ENCODE peak calls at places on chromosomes 16 and 17, in four cellular contexts. One of them, this sample, is unnamed.

GRCh38 chr17:9195346-9195870 is 174.1 kb downstream of the NTN1 start:
- DNase-seq in heart right ventricle: no peak
- DNase-seq in IMR-90: no peak
- DNase-seq in prostate gland: no peak
- DNase-seq in this sample: no peak

GRCh38 chr16:11016993-11017392 is 72.6 kb downstream of the CLEC16A start:
- DNase-seq in heart right ventricle: no peak
- DNase-seq in IMR-90: peak
- DNase-seq in prostate gland: peak
- DNase-seq in this sample: no peak

GRCh38 chr17:44267818-44268490 is at the start of gene SLC4A1:
- DNase-seq in heart right ventricle: no peak
- DNase-seq in IMR-90: no peak
- DNase-seq in prostate gland: no peak
- DNase-seq in this sample: no peak

GRCh38 chr16:66610111-66610820 is 5.8 kb downstream of the CMTM3 start:
- DNase-seq in heart right ventricle: no peak
- DNase-seq in IMR-90: no peak
- DNase-seq in prostate gland: no peak
- DNase-seq in this sample: no peak

GRCh38 chr17:78607061-78607460 is 29.9 kb upstream of the DNAH17 start:
- DNase-seq in heart right ventricle: no peak
- DNase-seq in IMR-90: no peak
- DNase-seq in prostate gland: no peak
- DNase-seq in this sample: no peak

GRCh38 chr16:70735141-70735979 is 49.5 kb upstream of the MTSS2 start:
- DNase-seq in heart right ventricle: peak
- DNase-seq in IMR-90: peak
- DNase-seq in prostate gland: no peak
- DNase-seq in this sample: no peak

GRCh38 chr17:77253611-77254051 is 112.9 kb downstream of the SEC14L1 start:
- DNase-seq in heart right ventricle: no peak
- DNase-seq in IMR-90: peak
- DNase-seq in prostate gland: no peak
- DNase-seq in this sample: no peak

GRCh38 chr16:14369734-14370598 is 260.1 kb downstream of the PARN start:
- DNase-seq in heart right ventricle: peak
- DNase-seq in IMR-90: no peak
- DNase-seq in prostate gland: no peak
- DNase-seq in this sample: no peak

GRCh38 chr16:56569971-56570370 is 5.1 kb downstream of the MT4 start:
- DNase-seq in heart right ventricle: no peak
- DNase-seq in IMR-90: no peak
- DNase-seq in prostate gland: no peak
- DNase-seq in this sample: no peak

GRCh38 chr17:14838567-14838966 is 426.6 kb downstream of the PMP22 start:
- DNase-seq in heart right ventricle: no peak
- DNase-seq in IMR-90: peak
- DNase-seq in prostate gland: no peak
- DNase-seq in this sample: no peak

GRCh38 chr17:7173687-7174602 is 5.2 kb downstream of the ASGR1 start:
- DNase-seq in heart right ventricle: peak
- DNase-seq in IMR-90: no peak
- DNase-seq in prostate gland: peak
- DNase-seq in this sample: no peak

GRCh38 chr17:44398692-44399691 is 9.5 kb upstream of the ITGA2B start:
- DNase-seq in heart right ventricle: no peak
- DNase-seq in IMR-90: peak
- DNase-seq in prostate gland: no peak
- DNase-seq in this sample: no peak

GRCh38 chr16:89637379-89637778 is 20.1 kb downstream of the CHMP1A start:
- DNase-seq in heart right ventricle: no peak
- DNase-seq in IMR-90: no peak
- DNase-seq in prostate gland: no peak
- DNase-seq in this sample: no peak

GRCh38 chr16:53433930-53434435 is 288 bp upstream of the RBL2 start:
- DNase-seq in heart right ventricle: peak
- DNase-seq in IMR-90: peak
- DNase-seq in prostate gland: no peak
- DNase-seq in this sample: no peak

GRCh38 chr16:15434425-15435215 is at the start of gene BMERB1:
- DNase-seq in heart right ventricle: peak
- DNase-seq in IMR-90: peak
- DNase-seq in prostate gland: no peak
- DNase-seq in this sample: peak

GRCh38 chr17:82022310-82022980 is at the start of gene CENPX:
- DNase-seq in heart right ventricle: no peak
- DNase-seq in IMR-90: no peak
- DNase-seq in prostate gland: no peak
- DNase-seq in this sample: no peak
- H3K27ac ChIP-seq in heart right ventricle: peak
- H3K27ac ChIP-seq in IMR-90: peak
- H3K27ac ChIP-seq in prostate gland: peak
- H3K27ac ChIP-seq in this sample: peak

DNA sequence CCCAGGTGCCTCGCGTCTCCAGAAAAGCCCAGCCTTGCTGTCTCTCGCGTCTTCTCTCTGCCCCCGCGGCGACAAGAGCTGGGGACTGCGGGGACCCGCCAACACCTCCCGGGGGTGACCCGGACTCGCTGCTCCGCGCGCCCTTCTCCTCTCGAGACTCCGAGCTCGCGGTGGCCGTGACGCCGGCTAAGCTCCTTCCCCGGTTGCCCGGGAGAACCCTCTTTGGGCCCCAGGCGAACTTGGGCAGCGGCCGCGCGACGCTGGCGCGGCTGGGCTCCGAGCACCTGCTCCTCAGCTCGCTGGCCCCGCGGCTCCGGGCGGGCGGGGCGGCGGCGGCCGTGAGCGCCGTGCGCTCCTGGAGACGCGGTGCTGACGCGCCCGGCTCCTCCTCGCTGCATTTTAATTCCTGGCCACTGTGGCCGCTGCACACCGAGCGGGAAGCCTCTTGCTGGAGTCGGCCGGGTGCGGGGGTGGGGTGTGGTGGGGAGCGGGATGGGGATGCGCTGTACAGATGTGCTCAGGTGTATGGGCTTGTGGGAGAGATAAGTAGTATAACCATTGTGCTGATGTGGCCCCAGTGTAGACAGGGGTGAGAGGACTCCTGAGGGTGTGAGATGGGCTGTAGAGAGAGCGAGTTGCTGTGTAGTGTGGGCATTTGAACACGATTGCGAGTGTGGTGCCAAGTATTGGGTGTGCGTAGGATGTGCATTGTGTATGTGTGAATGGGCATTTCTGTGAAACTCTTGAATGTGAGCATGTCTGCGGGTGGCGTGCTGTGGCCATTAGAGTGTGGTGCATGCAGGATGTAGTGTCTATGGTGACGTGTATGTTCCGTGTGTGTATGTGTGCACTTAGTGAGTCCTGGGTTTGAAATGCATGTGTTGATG is at the start of gene ASIC2:
- DNase-seq in heart right ventricle: no peak
- DNase-seq in IMR-90: peak
- DNase-seq in prostate gland: no peak
- DNase-seq in this sample: no peak
- H3K4me3 ChIP-seq in heart right ventricle: peak
- H3K4me3 ChIP-seq in IMR-90: peak
- H3K4me3 ChIP-seq in prostate gland: peak
- H3K4me3 ChIP-seq in this sample: peak

GRCh38 chr17:13751485-13751793 is 149.7 kb upstream of the HS3ST3A1 start:
- DNase-seq in heart right ventricle: no peak
- DNase-seq in IMR-90: no peak
- DNase-seq in prostate gland: no peak
- DNase-seq in this sample: no peak
- H3K27ac ChIP-seq in heart right ventricle: no peak
- H3K27ac ChIP-seq in IMR-90: no peak
- H3K27ac ChIP-seq in prostate gland: no peak
- H3K27ac ChIP-seq in this sample: no peak

GRCh38 chr17:76131061-76131691 is 9.9 kb downstream of the FOXJ1 start:
- DNase-seq in heart right ventricle: no peak
- DNase-seq in IMR-90: no peak
- DNase-seq in prostate gland: no peak
- DNase-seq in this sample: no peak

GRCh38 chr17:76132574-76133338 is 8.3 kb downstream of the FOXJ1 start:
- DNase-seq in heart right ventricle: no peak
- DNase-seq in IMR-90: no peak
- DNase-seq in prostate gland: peak
- DNase-seq in this sample: no peak

GRCh38 chr17:76130473-76130872 is 10.6 kb downstream of the FOXJ1 start:
- DNase-seq in heart right ventricle: no peak
- DNase-seq in IMR-90: no peak
- DNase-seq in prostate gland: no peak
- DNase-seq in this sample: no peak

GRCh38 chr17:76134911-76135809 is 5.9 kb downstream of the FOXJ1 start:
- DNase-seq in heart right ventricle: no peak
- DNase-seq in IMR-90: no peak
- DNase-seq in prostate gland: no peak
- DNase-seq in this sample: no peak

GRCh38 chr17:76131692-76132573 is 9.1 kb downstream of the FOXJ1 start:
- DNase-seq in heart right ventricle: no peak
- DNase-seq in IMR-90: no peak
- DNase-seq in prostate gland: peak
- DNase-seq in this sample: no peak
- H3K4me3 ChIP-seq in heart right ventricle: no peak
- H3K4me3 ChIP-seq in IMR-90: no peak
- H3K4me3 ChIP-seq in prostate gland: no peak
- H3K4me3 ChIP-seq in this sample: no peak

GRCh38 chr16:50272111-50272571 is 5.8 kb downstream of the ADCY7 start:
- DNase-seq in heart right ventricle: no peak
- DNase-seq in IMR-90: no peak
- DNase-seq in prostate gland: no peak
- DNase-seq in this sample: no peak

GRCh38 chr16:50270510-50271147 is 4.3 kb downstream of the ADCY7 start:
- DNase-seq in heart right ventricle: no peak
- DNase-seq in IMR-90: no peak
- DNase-seq in prostate gland: no peak
- DNase-seq in this sample: no peak

GRCh38 chr16:50269769-50270509 is 3.6 kb downstream of the ADCY7 start:
- DNase-seq in heart right ventricle: no peak
- DNase-seq in IMR-90: no peak
- DNase-seq in prostate gland: no peak
- DNase-seq in this sample: no peak

GRCh38 chr16:50272687-50273381 is 6.5 kb downstream of the ADCY7 start:
- DNase-seq in heart right ventricle: no peak
- DNase-seq in IMR-90: no peak
- DNase-seq in prostate gland: no peak
- DNase-seq in this sample: no peak

GRCh38 chr16:50271148-50272041 is 5.0 kb downstream of the ADCY7 start:
- DNase-seq in heart right ventricle: no peak
- DNase-seq in IMR-90: no peak
- DNase-seq in prostate gland: no peak
- DNase-seq in this sample: no peak
- H3K27ac ChIP-seq in heart right ventricle: no peak
- H3K27ac ChIP-seq in IMR-90: no peak
- H3K27ac ChIP-seq in prostate gland: no peak
- H3K27ac ChIP-seq in this sample: no peak

GRCh38 chr16:49596119-49596518 is 222.5 kb downstream of the C16orf78 start:
- DNase-seq in heart right ventricle: peak
- DNase-seq in IMR-90: peak
- DNase-seq in prostate gland: no peak
- DNase-seq in this sample: peak
- H3K4me3 ChIP-seq in heart right ventricle: peak
- H3K4me3 ChIP-seq in IMR-90: no peak
- H3K4me3 ChIP-seq in prostate gland: no peak
- H3K4me3 ChIP-seq in this sample: peak